ENCODE peak calls at places on chromosome 5, in eight cellular contexts. P is esophagus squamous epithelium, Y is type B pancreatic cell, M is cardiac muscle cell, V is kidney, O is cardiac fibroblast, N is astrocyte of the spinal cord, G is Calu3. K is an unnamed sample.

GRCh38 chr5:24642022-24642421 is 2.8 kb downstream of the CDH10 start:
- DNase-seq in Y (no peak), G (peak; percentile 2), V (no peak), N (peak; percentile 47), M (peak; percentile 12), P (no peak), O (peak; percentile 35), K (no peak)

GRCh38 chr5:137312060-137312459 is 187.1 kb downstream of the SPOCK1 start:
- DNase-seq in O (no peak), P (no peak), Y (no peak), G (no peak), N (no peak), M (no peak), V (no peak), K (no peak)

GRCh38 chr5:124746252-124746915 is at the start of gene ZNF608:
- DNase-seq in O (peak; percentile 83), G (no peak), P (no peak), N (peak; percentile 91), V (no peak), M (peak; percentile 92), Y (no peak), K (no peak)

GRCh38 chr5:151034422-151035379 is 14.3 kb downstream of the GPX3 start:
- DNase-seq in G (no peak), M (no peak), O (peak; percentile 38), P (no peak), V (peak; percentile 55), Y (no peak), N (no peak), K (no peak)

GRCh38 chr5:132389453-132390286 is 20.2 kb downstream of the SLC22A5 start:
- DNase-seq in O (peak; percentile 95), N (peak; percentile 99), Y (peak; percentile 42), P (no peak), V (peak; percentile 86), G (peak; percentile 71), M (peak; percentile 97), K (no peak)

GRCh38 chr5:81234801-81235200 is 1.7 kb downstream of the CKMT2 start:
- DNase-seq in O (no peak), P (no peak), V (no peak), G (no peak), N (no peak), Y (no peak), M (no peak), K (no peak)

GRCh38 chr5:133147411-133147810 is 95.6 kb downstream of the HSPA4 start:
- DNase-seq in P (no peak), G (no peak), V (peak; percentile 74), Y (peak; percentile 58), M (peak; percentile 68), O (peak; percentile 10), N (peak; percentile 16), K (no peak)

GRCh38 chr5:51138164-51138563 is 245.1 kb upstream of the ISL1 start:
- DNase-seq in Y (no peak), G (no peak), V (no peak), M (no peak), P (no peak), O (no peak), N (no peak), K (no peak)

GRCh38 chr5:378976-379742 is 57.6 kb downstream of the AHRR start:
- DNase-seq in G (no peak), P (no peak), N (peak; percentile 48), M (no peak), V (peak; percentile 10), Y (peak; percentile 34), O (peak; percentile 45), K (no peak)

GRCh38 chr5:170917113-170917512 is 55.3 kb downstream of the RANBP17 start:
- DNase-seq in N (no peak), V (no peak), P (no peak), Y (no peak), G (no peak), M (peak; percentile 20), O (peak; percentile 36), K (no peak)

GRCh38 chr5:35087971-35088370 is 40.2 kb upstream of the AGXT2 start:
- DNase-seq in P (no peak), M (peak; percentile 5), V (no peak), O (peak; percentile 60), Y (no peak), N (peak; percentile 33), G (no peak), K (no peak)

GRCh38 chr5:158805195-158805594 is 294.5 kb downstream of the EBF1 start:
- DNase-seq in O (no peak), G (no peak), V (no peak), M (peak; percentile 27), P (no peak), Y (no peak), N (no peak), K (no peak)

GRCh38 chr5:147439253-147439652 is 70.6 kb downstream of the DPYSL3 start:
- DNase-seq in N (peak; percentile 69), O (peak; percentile 72), Y (no peak), M (no peak), V (no peak), P (no peak), G (no peak), K (no peak)

GRCh38 chr5:65034029-65034781 is 265.5 kb downstream of the CWC27 start:
- DNase-seq in Y (no peak), M (peak; percentile 63), P (no peak), V (peak; percentile 68), O (peak; percentile 41), G (no peak), N (no peak), K (no peak)

GRCh38 chr5:5473224-5473623 is 50.7 kb downstream of the ICE1 start:
- DNase-seq in Y (no peak), M (no peak), P (no peak), O (peak; percentile 55), G (no peak), V (no peak), N (no peak), K (no peak)

DNA sequence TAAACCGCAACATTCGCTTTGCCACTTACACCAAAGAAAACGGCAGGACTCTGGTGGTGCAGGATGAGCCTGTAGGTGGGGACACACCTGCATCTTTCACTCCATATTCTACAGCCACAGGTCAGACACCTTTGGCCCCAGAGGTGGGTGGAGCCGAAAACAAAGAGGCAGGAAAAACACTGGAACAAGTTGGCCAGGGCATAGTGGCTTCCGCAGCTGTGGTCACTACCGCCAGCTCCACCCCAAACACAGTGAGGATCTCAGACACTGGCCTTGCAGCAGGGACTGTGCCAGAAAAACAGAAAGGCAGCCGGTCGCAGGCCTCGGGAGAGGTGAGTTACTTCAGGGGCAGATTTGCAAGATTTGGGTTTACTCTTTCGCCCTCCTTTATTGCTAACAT is 33.8 kb downstream of the KDM3B start:
- DNase-seq in V (no peak), P (no peak), G (no peak), N (no peak), M (no peak), Y (no peak), O (no peak), K (no peak)
- TF ChIP-seq CTCF in V (no peak), P (no peak), G (no peak), N (no peak), M (no peak), Y (no peak), O (no peak), K (no peak)

DNA sequence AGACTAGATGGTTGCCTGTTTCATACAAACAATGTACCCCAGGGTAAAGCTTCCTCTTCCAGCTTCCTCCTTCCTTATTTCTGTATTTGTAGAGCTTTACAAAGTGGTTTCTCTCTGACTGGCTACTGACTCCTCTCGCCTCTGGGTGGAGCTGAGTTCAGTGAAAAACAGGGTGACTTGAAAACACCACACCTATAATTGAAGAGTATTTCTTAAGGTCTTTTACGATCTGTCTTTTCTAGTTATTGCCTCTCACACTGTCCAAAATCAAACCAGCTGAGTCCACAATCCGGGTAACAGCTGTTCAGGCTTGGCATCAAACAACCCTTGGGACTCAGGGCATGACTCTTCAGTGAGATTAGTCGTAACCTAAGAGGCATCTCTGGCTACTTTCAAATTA is 200.4 kb downstream of the ARRDC3 start:
- DNase-seq in V (no peak), G (no peak), P (no peak), N (no peak), Y (no peak), O (peak; percentile 56), M (peak; percentile 32), K (no peak)
- TF ChIP-seq CTCF in V (no peak), G (no peak), P (peak; percentile 38), N (peak; percentile 16), Y (no peak), O (peak; percentile 33), M (peak; percentile 16), K (peak; percentile 21)

DNA sequence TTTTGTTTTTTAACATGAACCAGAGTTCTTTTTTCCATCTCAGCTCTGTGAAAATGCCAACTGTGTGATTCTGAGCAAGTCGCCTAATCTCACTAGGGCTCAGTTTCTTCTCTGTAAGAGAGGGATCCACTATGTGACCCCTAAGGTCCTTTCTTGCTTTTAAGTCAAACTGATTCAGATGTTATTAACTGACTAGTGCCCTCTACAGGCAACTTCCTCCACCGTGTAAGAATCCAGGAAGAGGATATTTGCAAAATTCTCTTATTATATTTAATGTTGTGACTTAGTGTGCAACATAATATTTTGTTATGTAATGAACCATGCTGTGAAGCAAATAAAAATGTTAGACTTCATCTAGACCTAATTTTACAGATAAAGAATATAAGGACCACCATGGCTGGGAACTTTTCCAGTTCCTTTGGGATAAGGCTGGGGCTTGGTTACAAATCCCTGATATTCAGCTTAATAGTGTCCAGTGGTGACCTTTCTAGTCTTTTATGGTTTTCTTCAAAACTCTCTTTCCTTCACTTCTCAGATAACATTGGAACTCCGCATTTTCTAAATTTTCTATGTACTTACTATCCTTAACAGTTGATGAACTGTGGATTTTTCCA is 244.7 kb downstream of the PIK3R1 start:
- DNase-seq in M (peak; percentile 77), V (no peak), N (peak; percentile 72), P (no peak), O (peak; percentile 85), G (peak; percentile 52), Y (no peak), K (peak; percentile 66)
- TF ChIP-seq CTCF in M (peak; percentile 76), V (peak; percentile 64), N (peak; percentile 73), P (peak; percentile 74), O (peak; percentile 68), G (peak; percentile 24), Y (peak; percentile 80), K (peak; percentile 57)

GRCh38 chr5:163306421-163306820 is 131.0 kb upstream of the CCNG1 start:
- DNase-seq in M (peak; percentile 42), N (peak; percentile 0), G (no peak), Y (no peak), O (peak; percentile 47), V (no peak), P (no peak), K (peak; percentile 4)
- TF ChIP-seq CTCF in M (peak; percentile 40), N (no peak), G (no peak), Y (peak; percentile 61), O (peak; percentile 40), V (no peak), P (peak; percentile 27), K (peak; percentile 44)

GRCh38 chr5:149777382-149777781 is 47.3 kb downstream of the PPARGC1B start:
- DNase-seq in G (no peak), O (no peak), V (peak; percentile 61), P (no peak), M (peak; percentile 27), Y (no peak), N (no peak), K (no peak)

GRCh38 chr5:149773245-149774095 is 43.4 kb downstream of the PPARGC1B start:
- DNase-seq in Y (no peak), V (peak; percentile 41), P (no peak), G (no peak), O (no peak), M (no peak), N (no peak), K (no peak)

GRCh38 chr5:149776376-149777305 is 46.5 kb downstream of the PPARGC1B start:
- DNase-seq in P (no peak), G (no peak), O (no peak), N (no peak), Y (no peak), V (peak; percentile 43), M (no peak), K (no peak)

GRCh38 chr5:149779071-149779470 is 49.0 kb downstream of the PPARGC1B start:
- DNase-seq in M (no peak), G (no peak), O (no peak), N (no peak), V (no peak), P (no peak), Y (no peak), K (no peak)

GRCh38 chr5:149775785-149776184 is 45.7 kb downstream of the PPARGC1B start:
- DNase-seq in M (no peak), G (peak; percentile 33), Y (no peak), O (peak; percentile 40), V (no peak), P (no peak), N (no peak), K (no peak)
- TF ChIP-seq CTCF in M (peak; percentile 20), G (peak; percentile 65), Y (peak; percentile 71), O (no peak), V (peak; percentile 6), P (peak; percentile 67), N (peak; percentile 23), K (peak; percentile 60)